ENCODE peak calls at places on chromosomes 1 and 21, in six cellular contexts. U, R, S, E, K and N are unnamed samples.

GRCh38 chr1:167206166-167206835 is 14.4 kb upstream of the POU2F1 start:
- DNase-seq in U (peak; percentile 54), R (no peak), S (no peak), E (no peak), K (no peak), N (no peak)

GRCh38 chr21:44304846-44305245 is 5.0 kb downstream of the PFKL start:
- DNase-seq in U (peak; percentile 62), R (peak; percentile 69), S (no peak), E (no peak), K (peak; percentile 38), N (peak; percentile 43)

GRCh38 chr1:59831529-59831928 is 16.8 kb downstream of the HOOK1 start:
- DNase-seq in U (no peak), R (no peak), S (no peak), E (no peak), K (no peak), N (no peak)

GRCh38 chr21:41555053-41555452 is 47.1 kb upstream of the TMPRSS2 start:
- DNase-seq in U (no peak), R (no peak), S (no peak), E (no peak), K (no peak), N (no peak)

GRCh38 chr21:17441370-17441769 is 71.5 kb upstream of the CXADR start:
- DNase-seq in U (peak; percentile 30), R (no peak), S (no peak), E (no peak), K (peak; percentile 97), N (no peak)

GRCh38 chr1:209926045-209926444 is 12.0 kb upstream of the SYT14 start:
- DNase-seq in U (no peak), R (no peak), S (no peak), E (no peak), K (no peak), N (no peak)

GRCh38 chr1:53145942-53146708 is 3.7 kb upstream of the SLC1A7 start:
- DNase-seq in U (no peak), R (peak; percentile 61), S (no peak), E (no peak), K (peak; percentile 85), N (no peak)

GRCh38 chr1:22776051-22776611 is 65.5 kb downstream of the EPHB2 start:
- DNase-seq in U (no peak), R (no peak), S (no peak), E (no peak), K (no peak), N (no peak)

GRCh38 chr1:29310616-29311180 is 74.4 kb downstream of the PTPRU start:
- DNase-seq in U (no peak), R (no peak), S (no peak), E (no peak), K (no peak), N (no peak)

GRCh38 chr1:169679692-169680091 is 31.7 kb downstream of the SELL start:
- DNase-seq in U (no peak), R (no peak), S (no peak), E (no peak), K (no peak), N (no peak)

GRCh38 chr1:158121604-158122254 is 59.0 kb upstream of the CD1D start:
- DNase-seq in U (peak; percentile 88), R (peak; percentile 41), S (no peak), E (no peak), K (peak; percentile 25), N (peak; percentile 75)

GRCh38 chr1:241413386-241413785 is 56.4 kb upstream of the RGS7 start:
- DNase-seq in U (no peak), R (no peak), S (no peak), E (no peak), K (no peak), N (no peak)

GRCh38 chr1:244435562-244436205 is 16.0 kb downstream of the ADSS2 start:
- DNase-seq in U (no peak), R (no peak), S (no peak), E (no peak), K (peak; percentile 58), N (no peak)

GRCh38 chr1:214317300-214317699 is 36.3 kb downstream of the SMYD2 start:
- DNase-seq in U (peak; percentile 93), R (no peak), S (no peak), E (peak; percentile 82), K (peak; percentile 3), N (peak; percentile 43)

GRCh38 chr1:215595231-215595630 is 28.1 kb downstream of the KCTD3 start:
- DNase-seq in U (no peak), R (no peak), S (no peak), E (no peak), K (no peak), N (no peak)

GRCh38 chr1:90763930-90764329 is 46.8 kb upstream of the BARHL2 start:
- DNase-seq in U (no peak), R (no peak), S (no peak), E (no peak), K (no peak), N (no peak)

GRCh38 chr1:35369922-35370671 is 101.6 kb downstream of the ZMYM4 start:
- DNase-seq in U (peak; percentile 21), R (peak; percentile 18), S (no peak), E (no peak), K (no peak), N (no peak)

GRCh38 chr1:81558291-81559076 is 242.2 kb upstream of the ADGRL2 start:
- DNase-seq in U (no peak), R (no peak), S (no peak), E (no peak), K (peak; percentile 2), N (no peak)

GRCh38 chr21:31335957-31336738 is 7.9 kb downstream of the TIAM1 start:
- DNase-seq in U (no peak), R (no peak), S (no peak), E (no peak), K (no peak), N (no peak)

GRCh38 chr21:42313501-42313969 is 1.7 kb downstream of the TFF3 start:
- DNase-seq in U (peak; percentile 61), R (no peak), S (no peak), E (no peak), K (peak; percentile 8), N (peak; percentile 64)

GRCh38 chr1:77831566-77831965 is 52.1 kb downstream of the MIGA1 start:
- DNase-seq in U (no peak), R (no peak), S (no peak), E (no peak), K (no peak), N (no peak)

GRCh38 chr1:202505356-202505755 is 156.9 kb downstream of the PPP1R12B start:
- DNase-seq in U (peak; percentile 64), R (no peak), S (no peak), E (no peak), K (no peak), N (no peak)

GRCh38 chr1:8343464-8344001 is 25.6 kb downstream of the SLC45A1 start:
- DNase-seq in U (no peak), R (no peak), S (no peak), E (no peak), K (peak; percentile 67), N (no peak)

GRCh38 chr1:14113841-14114567 is 414.0 kb downstream of the PRDM2 start:
- DNase-seq in U (peak; percentile 93), R (peak; percentile 43), S (no peak), E (peak; percentile 59), K (no peak), N (peak; percentile 80)

GRCh38 chr1:185934476-185935189 is 200.4 kb downstream of the HMCN1 start:
- DNase-seq in U (no peak), R (no peak), S (no peak), E (no peak), K (no peak), N (no peak)

GRCh38 chr1:106879538-106879937 is 176.9 kb upstream of the PRMT6 start:
- DNase-seq in U (peak; percentile 3), R (no peak), S (no peak), E (no peak), K (no peak), N (no peak)

GRCh38 chr1:174364996-174365760 is 82.6 kb upstream of the GPR52 start:
- DNase-seq in U (no peak), R (no peak), S (no peak), E (no peak), K (no peak), N (no peak)

GRCh38 chr1:203591626-203592025 is 35.0 kb upstream of the ATP2B4 start:
- DNase-seq in U (no peak), R (no peak), S (no peak), E (no peak), K (no peak), N (no peak)

GRCh38 chr1:215376544-215377264 is 190.4 kb upstream of the KCTD3 start:
- DNase-seq in U (no peak), R (no peak), S (no peak), E (no peak), K (no peak), N (no peak)

DNA sequence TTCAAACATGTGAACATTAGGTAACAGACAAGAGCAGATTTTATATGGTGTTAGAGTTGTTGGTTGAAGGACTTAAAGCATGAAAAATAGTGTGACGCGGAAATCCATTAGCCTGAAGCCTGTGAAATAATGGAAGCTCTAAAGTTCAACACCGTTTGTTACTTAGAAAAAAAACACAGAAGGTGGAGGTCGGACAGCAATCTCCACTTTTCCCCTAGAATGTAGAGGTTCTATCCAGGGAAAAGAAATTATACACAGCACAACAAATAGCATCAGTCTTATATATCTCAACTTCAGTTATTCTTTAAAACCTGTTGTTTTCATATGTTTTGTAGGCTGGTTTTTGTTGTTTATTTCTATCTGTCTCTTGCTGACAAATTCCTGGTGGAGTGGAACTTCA is 1.9 kb downstream of the RCAN3 start:
- DNase-seq in U (no peak), R (no peak), S (no peak), E (no peak), K (no peak), N (no peak)
- TF ChIP-seq CREB1 in U (no peak), R (no peak), S (no peak), E (no peak), K (peak; percentile 20), N (no peak)

GRCh38 chr1:114080511-114081144 is 73.0 kb downstream of the SYT6 start:
- DNase-seq in U (no peak), R (peak; percentile 45), S (no peak), E (no peak), K (no peak), N (no peak)
- TF ChIP-seq CREB1 in U (no peak), R (no peak), S (no peak), E (no peak), K (no peak), N (no peak)

GRCh38 chr1:20198296-20198695 is 12.0 kb upstream of the PLA2G2C start:
- DNase-seq in U (no peak), R (no peak), S (no peak), E (no peak), K (no peak), N (no peak)

GRCh38 chr1:20200966-20201365 is 14.6 kb upstream of the PLA2G2C start:
- DNase-seq in U (no peak), R (no peak), S (no peak), E (no peak), K (no peak), N (no peak)

GRCh38 chr1:20199410-20199809 is 13.1 kb upstream of the PLA2G2C start:
- DNase-seq in U (no peak), R (no peak), S (no peak), E (no peak), K (no peak), N (no peak)

GRCh38 chr1:20198918-20199317 is 12.6 kb upstream of the PLA2G2C start:
- DNase-seq in U (no peak), R (peak; percentile 21), S (no peak), E (no peak), K (no peak), N (no peak)

GRCh38 chr1:20199840-20200239 is 13.5 kb upstream of the PLA2G2C start:
- DNase-seq in U (no peak), R (no peak), S (no peak), E (no peak), K (no peak), N (no peak)
- TF ChIP-seq CREB1 in U (no peak), R (no peak), S (no peak), E (no peak), K (no peak), N (no peak)

GRCh38 chr1:109659145-109659544 is 3.2 kb downstream of the GSTM4 start:
- DNase-seq in U (no peak), R (no peak), S (no peak), E (no peak), K (peak; percentile 23), N (no peak)
- TF ChIP-seq CREB1 in U (no peak), R (no peak), S (no peak), E (no peak), K (no peak), N (no peak)